ENCODE peak calls at places on chromosome 22, in five cellular contexts. One of them, this sample, is unnamed.

GRCh38 chr22:50627452-50627913 is 469 bp downstream of the ARSA start:
- DNase-seq in NCI-H146: no peak
- DNase-seq in fibroblast of lung: no peak
- DNase-seq in right lobe of liver: peak; percentile 51
- DNase-seq in nephron progenitor cell: peak; percentile 53
- DNase-seq in this sample: peak; percentile 60

GRCh38 chr22:24128631-24129601 is 52.4 kb upstream of the SUSD2 start:
- DNase-seq in NCI-H146: peak; percentile 95
- DNase-seq in fibroblast of lung: no peak
- DNase-seq in right lobe of liver: no peak
- DNase-seq in nephron progenitor cell: no peak
- DNase-seq in this sample: no peak

GRCh38 chr22:38314140-38314991 is 2.9 kb downstream of the CSNK1E start:
- DNase-seq in NCI-H146: no peak
- DNase-seq in fibroblast of lung: peak; percentile 55
- DNase-seq in right lobe of liver: no peak
- DNase-seq in nephron progenitor cell: no peak
- DNase-seq in this sample: no peak

GRCh38 chr22:37661160-37661924 is 2.8 kb downstream of the PDXP start:
- DNase-seq in NCI-H146: peak; percentile 55
- DNase-seq in fibroblast of lung: peak; percentile 80
- DNase-seq in right lobe of liver: no peak
- DNase-seq in nephron progenitor cell: no peak
- DNase-seq in this sample: no peak

GRCh38 chr22:30252411-30253204 is 6.0 kb upstream of the LIF start:
- DNase-seq in NCI-H146: peak; percentile 49
- DNase-seq in fibroblast of lung: no peak
- DNase-seq in right lobe of liver: no peak
- DNase-seq in nephron progenitor cell: no peak
- DNase-seq in this sample: no peak

GRCh38 chr22:46861468-46861867 is 99.0 kb downstream of the TBC1D22A start:
- DNase-seq in NCI-H146: no peak
- DNase-seq in fibroblast of lung: no peak
- DNase-seq in right lobe of liver: no peak
- DNase-seq in nephron progenitor cell: no peak
- DNase-seq in this sample: no peak

GRCh38 chr22:42688241-42688913 is 32.3 kb downstream of the A4GALT start:
- DNase-seq in NCI-H146: peak; percentile 46
- DNase-seq in fibroblast of lung: peak; percentile 95
- DNase-seq in right lobe of liver: peak; percentile 82
- DNase-seq in nephron progenitor cell: peak; percentile 78
- DNase-seq in this sample: peak; percentile 92

GRCh38 chr22:35575116-35575748 is 34.6 kb downstream of the RASD2 start:
- DNase-seq in NCI-H146: no peak
- DNase-seq in fibroblast of lung: no peak
- DNase-seq in right lobe of liver: no peak
- DNase-seq in nephron progenitor cell: no peak
- DNase-seq in this sample: no peak

GRCh38 chr22:17063372-17064106 is 21.3 kb upstream of the IL17RA start:
- DNase-seq in NCI-H146: no peak
- DNase-seq in fibroblast of lung: no peak
- DNase-seq in right lobe of liver: peak; percentile 29
- DNase-seq in nephron progenitor cell: no peak
- DNase-seq in this sample: peak; percentile 62

GRCh38 chr22:44685384-44686056 is 16.5 kb upstream of the PRR5 start:
- DNase-seq in NCI-H146: peak; percentile 55
- DNase-seq in fibroblast of lung: peak; percentile 60
- DNase-seq in right lobe of liver: no peak
- DNase-seq in nephron progenitor cell: peak; percentile 53
- DNase-seq in this sample: peak; percentile 57

GRCh38 chr22:49331878-49332277 is 495.8 kb downstream of the BRD1 start:
- DNase-seq in NCI-H146: no peak
- DNase-seq in fibroblast of lung: no peak
- DNase-seq in right lobe of liver: no peak
- DNase-seq in nephron progenitor cell: no peak
- DNase-seq in this sample: no peak

GRCh38 chr22:16608931-16609330 is 16.3 kb upstream of the CCT8L2 start:
- DNase-seq in NCI-H146: no peak
- DNase-seq in fibroblast of lung: no peak
- DNase-seq in right lobe of liver: no peak
- DNase-seq in nephron progenitor cell: no peak
- DNase-seq in this sample: peak; percentile 41

GRCh38 chr22:37491559-37492427 is 5.6 kb upstream of the MFNG start:
- DNase-seq in NCI-H146: no peak
- DNase-seq in fibroblast of lung: no peak
- DNase-seq in right lobe of liver: no peak
- DNase-seq in nephron progenitor cell: no peak
- DNase-seq in this sample: no peak

GRCh38 chr22:41833369-41834004 is 582 bp downstream of the SREBF2 start:
- DNase-seq in NCI-H146: peak; percentile 30
- DNase-seq in fibroblast of lung: peak; percentile 45
- DNase-seq in right lobe of liver: peak; percentile 65
- DNase-seq in nephron progenitor cell: peak; percentile 64
- DNase-seq in this sample: peak; percentile 68

GRCh38 chr22:36961626-36962025 is 48.2 kb downstream of the CSF2RB start:
- DNase-seq in NCI-H146: no peak
- DNase-seq in fibroblast of lung: no peak
- DNase-seq in right lobe of liver: no peak
- DNase-seq in nephron progenitor cell: no peak
- DNase-seq in this sample: no peak

GRCh38 chr22:25702046-25702445 is 39.9 kb upstream of the MYO18B start:
- DNase-seq in NCI-H146: peak; percentile 4
- DNase-seq in fibroblast of lung: peak; percentile 19
- DNase-seq in right lobe of liver: no peak
- DNase-seq in nephron progenitor cell: no peak
- DNase-seq in this sample: no peak

GRCh38 chr22:16915711-16916110 is 90.5 kb upstream of the XKR3 start:
- DNase-seq in NCI-H146: no peak
- DNase-seq in fibroblast of lung: no peak
- DNase-seq in right lobe of liver: no peak
- DNase-seq in nephron progenitor cell: no peak
- DNase-seq in this sample: no peak

GRCh38 chr22:18083406-18083805 is 5.6 kb downstream of the PEX26 start:
- DNase-seq in NCI-H146: no peak
- DNase-seq in fibroblast of lung: no peak
- DNase-seq in right lobe of liver: no peak
- DNase-seq in nephron progenitor cell: no peak
- DNase-seq in this sample: no peak

GRCh38 chr22:44438481-44439131 is 59.4 kb downstream of the RTL6 start:
- DNase-seq in NCI-H146: no peak
- DNase-seq in fibroblast of lung: no peak
- DNase-seq in right lobe of liver: no peak
- DNase-seq in nephron progenitor cell: no peak
- DNase-seq in this sample: no peak

GRCh38 chr22:39656495-39657490 is 86.2 kb downstream of the CACNA1I start:
- DNase-seq in NCI-H146: no peak
- DNase-seq in fibroblast of lung: no peak
- DNase-seq in right lobe of liver: no peak
- DNase-seq in nephron progenitor cell: no peak
- DNase-seq in this sample: no peak

GRCh38 chr22:43698403-43698802 is 113.7 kb downstream of the EFCAB6 start:
- DNase-seq in NCI-H146: no peak
- DNase-seq in fibroblast of lung: peak; percentile 1
- DNase-seq in right lobe of liver: no peak
- DNase-seq in nephron progenitor cell: no peak
- DNase-seq in this sample: no peak